ENCODE peak calls at places on chromosomes 1 and 21, in five cellular contexts. E, H, W, J and N are unnamed samples.

GRCh38 chr1:14487671-14488070 is 110.8 kb upstream of the KAZN start:
- DNase-seq in E (no peak), H (no peak), W (no peak), J (no peak), N (peak)

GRCh38 chr1:36115931-36116330 is 9.1 kb downstream of the COL8A2 start:
- DNase-seq in E (no peak), H (no peak), W (no peak), J (no peak), N (no peak)

GRCh38 chr1:113192242-113192641 is 119.2 kb downstream of the LRIG2 start:
- DNase-seq in E (no peak), H (no peak), W (no peak), J (no peak), N (no peak)

GRCh38 chr1:174800221-174800791 is 199.4 kb upstream of the CACYBP start:
- DNase-seq in E (peak), H (peak), W (no peak), J (no peak), N (no peak)

GRCh38 chr1:165632491-165632890 is 1.5 kb downstream of the MGST3 start:
- DNase-seq in E (no peak), H (peak), W (no peak), J (no peak), N (no peak)

GRCh38 chr1:234368320-234369032 is 4.8 kb upstream of the COA6 start:
- DNase-seq in E (no peak), H (no peak), W (no peak), J (no peak), N (no peak)

GRCh38 chr1:46528297-46528955 is 23.0 kb downstream of the KNCN start:
- DNase-seq in E (no peak), H (no peak), W (no peak), J (no peak), N (no peak)

GRCh38 chr1:153799016-153799415 is 23.8 kb downstream of the SLC27A3 start:
- DNase-seq in E (no peak), H (no peak), W (no peak), J (no peak), N (no peak)

GRCh38 chr1:45767035-45767434 is 16.6 kb upstream of the IPP start:
- DNase-seq in E (no peak), H (no peak), W (no peak), J (no peak), N (no peak)

GRCh38 chr1:151265446-151266236 is 11.1 kb downstream of the PSMD4 start:
- DNase-seq in E (no peak), H (no peak), W (no peak), J (no peak), N (no peak)

GRCh38 chr1:223067914-223068313 is 75.1 kb downstream of the TLR5 start:
- DNase-seq in E (no peak), H (no peak), W (no peak), J (no peak), N (no peak)

GRCh38 chr1:81597720-81598426 is 202.9 kb upstream of the ADGRL2 start:
- DNase-seq in E (no peak), H (no peak), W (no peak), J (no peak), N (no peak)

GRCh38 chr1:14517813-14518180 is 80.7 kb upstream of the KAZN start:
- DNase-seq in E (no peak), H (no peak), W (no peak), J (no peak), N (no peak)

GRCh38 chr21:32710069-32710784 is 17.6 kb downstream of the SYNJ1 start:
- DNase-seq in E (no peak), H (no peak), W (no peak), J (no peak), N (no peak)

GRCh38 chr21:44416193-44416592 is 39.1 kb upstream of the LRRC3 start:
- DNase-seq in E (no peak), H (no peak), W (no peak), J (no peak), N (no peak)

GRCh38 chr1:52345252-52345651 is 20.8 kb downstream of the CC2D1B start:
- DNase-seq in E (no peak), H (no peak), W (no peak), J (no peak), N (no peak)

GRCh38 chr1:228226956-228227791 is 19.3 kb downstream of the OBSCN start:
- DNase-seq in E (no peak), H (peak), W (no peak), J (no peak), N (peak)

GRCh38 chr21:41066086-41066938 is 101.6 kb upstream of the BACE2 start:
- DNase-seq in E (no peak), H (no peak), W (no peak), J (no peak), N (peak)

GRCh38 chr1:7098641-7099040 is 313.4 kb downstream of the CAMTA1 start:
- DNase-seq in E (no peak), H (no peak), W (no peak), J (no peak), N (no peak)

GRCh38 chr1:168081373-168082007 is 55.2 kb downstream of the GPR161 start:
- DNase-seq in E (no peak), H (peak), W (no peak), J (no peak), N (peak)

GRCh38 chr1:204408074-204408507 is 3.5 kb downstream of the PPP1R15B start:
- DNase-seq in E (no peak), H (peak), W (no peak), J (no peak), N (no peak)

GRCh38 chr1:6012529-6013318 is 20.5 kb upstream of the NPHP4 start:
- DNase-seq in E (no peak), H (no peak), W (no peak), J (no peak), N (no peak)

GRCh38 chr1:173570370-173571030 is 32.4 kb downstream of the SLC9C2 start:
- DNase-seq in E (no peak), H (no peak), W (no peak), J (no peak), N (no peak)

GRCh38 chr1:214683596-214683995 is 80.6 kb downstream of the CENPF start:
- DNase-seq in E (no peak), H (no peak), W (peak), J (peak), N (no peak)

GRCh38 chr1:117216718-117217117 is 6.0 kb upstream of the VTCN1 start:
- DNase-seq in E (no peak), H (no peak), W (no peak), J (no peak), N (no peak)

GRCh38 chr1:5720484-5720883 is 271.7 kb downstream of the NPHP4 start:
- DNase-seq in E (no peak), H (no peak), W (no peak), J (no peak), N (no peak)

GRCh38 chr1:37605806-37606474 is 10.2 kb upstream of the GNL2 start:
- DNase-seq in E (no peak), H (no peak), W (no peak), J (no peak), N (peak)

GRCh38 chr1:22398656-22399420 is 52.8 kb upstream of the ZBTB40 start:
- DNase-seq in E (no peak), H (no peak), W (no peak), J (no peak), N (no peak)

GRCh38 chr1:204254031-204254661 is 40.4 kb upstream of the GOLT1A start:
- DNase-seq in E (no peak), H (peak), W (no peak), J (peak), N (peak)

GRCh38 chr1:228798548-228798947 is 63.3 kb downstream of the RHOU start:
- DNase-seq in E (no peak), H (peak), W (no peak), J (no peak), N (no peak)

GRCh38 chr1:215717677-215718076 is 150.6 kb downstream of the KCTD3 start:
- DNase-seq in E (no peak), H (no peak), W (no peak), J (no peak), N (peak)

GRCh38 chr1:64150729-64151128 is 52.7 kb upstream of the UBE2U start:
- DNase-seq in E (no peak), H (no peak), W (no peak), J (no peak), N (no peak)

GRCh38 chr1:206575165-206575893 is 36.9 kb downstream of the EIF2D start:
- DNase-seq in E (no peak), H (peak), W (no peak), J (no peak), N (no peak)

GRCh38 chr1:23837905-23838304 is 12.7 kb upstream of the HMGCL start:
- DNase-seq in E (no peak), H (peak), W (no peak), J (peak), N (no peak)

GRCh38 chr21:38768385-38769071 is 37.2 kb upstream of the ETS2 start:
- DNase-seq in E (no peak), H (peak), W (no peak), J (no peak), N (peak)

GRCh38 chr1:207088161-207088560 is 499 bp upstream of the C4BPB start:
- DNase-seq in E (no peak), H (no peak), W (no peak), J (no peak), N (no peak)

GRCh38 chr1:41241748-41242644 is at the start of gene SCMH1:
- DNase-seq in E (peak), H (peak), W (no peak), J (peak), N (peak)

DNA sequence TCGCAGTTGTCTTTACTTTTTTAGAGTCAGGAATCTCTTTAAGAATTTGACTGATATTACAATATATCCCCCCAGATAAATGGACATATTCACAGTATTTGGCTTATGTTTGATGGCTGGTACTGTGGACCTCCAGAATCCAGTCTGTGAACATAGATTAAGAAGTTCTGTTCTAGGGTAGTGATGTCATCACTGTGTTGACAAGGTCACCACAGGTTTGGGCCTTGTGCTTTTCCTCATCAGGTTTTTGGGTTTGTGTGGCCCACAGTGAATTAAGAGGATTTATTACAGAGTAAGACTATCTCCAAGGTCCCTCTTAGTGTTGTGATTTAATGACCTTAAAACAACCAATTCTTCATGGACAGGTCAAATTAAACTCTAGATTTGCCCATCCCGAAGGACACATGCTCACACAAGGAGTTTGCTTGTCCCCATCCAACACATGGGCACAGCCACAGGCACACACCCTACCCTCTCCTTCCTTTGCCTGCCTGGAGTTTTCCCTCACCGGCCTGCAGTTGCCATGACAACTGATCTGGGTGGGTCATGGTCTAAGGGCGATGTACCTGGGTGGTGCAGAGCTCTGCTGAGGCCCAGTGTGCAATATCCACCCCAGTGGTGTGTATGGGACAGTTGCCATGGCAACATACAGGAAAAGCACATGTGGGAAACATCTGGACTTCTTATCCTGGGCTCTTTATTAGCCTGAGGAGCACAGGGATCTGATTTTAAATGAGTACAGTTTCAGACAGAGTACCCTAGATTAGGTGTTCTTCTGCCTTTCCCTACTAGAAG is 98.6 kb downstream of the NAV1 start:
- DNase-seq in E (no peak), H (peak), W (no peak), J (no peak), N (peak)
- H2BK12ac ChIP-seq in E (no peak), H (peak), W (no peak), J (no peak), N (no peak)

GRCh38 chr1:47837046-47837830 is 159.9 kb downstream of the TRABD2B start:
- DNase-seq in E (no peak), H (no peak), W (no peak), J (no peak), N (peak)

GRCh38 chr1:47840338-47840737 is 156.8 kb downstream of the TRABD2B start:
- DNase-seq in E (no peak), H (no peak), W (no peak), J (no peak), N (no peak)

GRCh38 chr1:47839460-47839760 is 157.8 kb downstream of the TRABD2B start:
- DNase-seq in E (no peak), H (no peak), W (no peak), J (no peak), N (no peak)

GRCh38 chr1:47837866-47838561 is 159.2 kb downstream of the TRABD2B start:
- DNase-seq in E (no peak), H (no peak), W (no peak), J (no peak), N (no peak)

DNA sequence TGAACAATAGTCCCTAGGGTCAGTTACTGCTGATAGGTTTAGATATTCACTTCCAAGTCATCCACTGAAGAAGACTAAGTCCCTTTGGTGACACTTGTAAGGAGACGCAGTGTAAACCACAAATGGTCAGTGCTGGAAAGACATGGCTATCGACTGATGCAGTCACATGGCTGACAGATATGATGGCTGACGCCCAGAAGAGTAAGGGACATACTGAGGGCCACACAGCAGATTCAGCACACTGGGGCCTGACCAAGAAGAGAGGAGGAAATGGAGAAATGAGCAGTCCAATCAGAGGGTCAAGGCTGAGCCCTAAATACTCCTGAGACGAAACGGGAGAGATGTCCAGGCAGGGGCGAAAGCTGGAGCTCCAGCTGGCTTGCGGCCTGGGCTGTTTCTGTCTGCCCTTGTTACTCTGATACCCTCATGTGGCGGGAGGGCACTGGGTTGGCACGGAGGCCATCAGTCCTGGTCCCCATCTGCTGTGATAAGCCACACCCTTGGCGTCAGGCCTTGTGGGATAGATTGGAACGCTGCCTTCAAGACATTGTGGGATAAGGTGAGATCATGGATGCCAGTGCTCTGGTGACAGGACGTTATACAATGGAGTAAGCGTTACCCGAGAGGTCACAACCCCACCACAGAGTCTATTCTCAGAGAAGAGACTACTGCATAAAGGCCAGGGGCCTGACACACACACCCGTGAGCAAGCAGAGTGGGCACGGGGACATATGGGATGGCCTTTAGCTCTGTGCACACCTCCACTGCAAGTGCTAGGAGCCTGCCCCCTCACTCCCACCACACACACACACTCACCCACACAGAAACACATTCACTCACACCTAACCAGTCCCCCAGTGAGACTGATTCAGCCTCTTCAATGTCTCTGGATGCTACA is 158.4 kb downstream of the TRABD2B start:
- DNase-seq in E (no peak), H (no peak), W (no peak), J (no peak), N (no peak)
- H2BK12ac ChIP-seq in E (no peak), H (no peak), W (no peak), J (no peak), N (no peak)

GRCh38 chr1:233019921-233020320 is 69.5 kb downstream of the NTPCR start:
- DNase-seq in E (no peak), H (peak), W (no peak), J (no peak), N (no peak)

GRCh38 chr1:233020441-233020840 is 70.0 kb downstream of the NTPCR start:
- DNase-seq in E (peak), H (no peak), W (no peak), J (no peak), N (no peak)

GRCh38 chr1:233019083-233019482 is 68.7 kb downstream of the NTPCR start:
- DNase-seq in E (no peak), H (no peak), W (no peak), J (no peak), N (no peak)

GRCh38 chr1:233025156-233025555 is 74.7 kb downstream of the NTPCR start:
- DNase-seq in E (peak), H (peak), W (peak), J (peak), N (peak)

GRCh38 chr1:233022246-233022645 is 71.8 kb downstream of the NTPCR start:
- DNase-seq in E (no peak), H (no peak), W (no peak), J (no peak), N (peak)
- H2BK12ac ChIP-seq in E (no peak), H (no peak), W (no peak), J (no peak), N (no peak)

GRCh38 chr1:1206376-1207253 is at the start of gene TNFRSF18:
- DNase-seq in E (peak), H (no peak), W (peak), J (peak), N (peak)
- H2BK12ac ChIP-seq in E (peak), H (no peak), W (peak), J (no peak), N (no peak)

GRCh38 chr1:236508593-236509027 is 15.2 kb upstream of the LGALS8 start:
- DNase-seq in E (no peak), H (no peak), W (no peak), J (no peak), N (no peak)

GRCh38 chr1:236509647-236510401 is 14.0 kb upstream of the LGALS8 start:
- DNase-seq in E (no peak), H (no peak), W (no peak), J (no peak), N (no peak)

GRCh38 chr1:236507022-236507700 is 16.6 kb upstream of the LGALS8 start:
- DNase-seq in E (no peak), H (no peak), W (no peak), J (no peak), N (no peak)

GRCh38 chr1:236512019-236512418 is 11.8 kb upstream of the LGALS8 start:
- DNase-seq in E (no peak), H (no peak), W (no peak), J (no peak), N (no peak)

DNA sequence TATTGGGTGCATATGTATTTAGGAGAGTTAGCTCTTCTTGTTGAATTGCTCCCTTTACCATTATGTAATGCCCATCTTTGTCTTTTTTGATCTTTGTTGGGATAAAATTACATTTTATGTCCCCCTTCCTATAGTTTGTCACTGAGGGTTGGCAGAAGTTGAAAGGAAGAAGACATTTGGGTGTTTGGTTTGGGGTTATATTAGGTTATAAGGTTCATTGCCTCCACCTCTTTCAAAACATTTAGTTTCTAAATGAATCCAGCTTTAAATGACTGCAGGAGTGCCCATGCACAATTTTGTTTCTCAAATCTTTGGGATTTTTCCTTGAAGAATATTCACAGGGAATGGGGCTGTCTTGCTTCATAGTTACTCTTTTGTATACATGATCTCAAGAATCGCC is 14.6 kb upstream of the LGALS8 start:
- DNase-seq in E (no peak), H (no peak), W (no peak), J (no peak), N (no peak)
- H2BK12ac ChIP-seq in E (no peak), H (no peak), W (no peak), J (no peak), N (no peak)

GRCh38 chr21:18617291-18617690 is 213.7 kb upstream of the TMPRSS15 start:
- DNase-seq in E (no peak), H (no peak), W (no peak), J (no peak), N (no peak)

GRCh38 chr21:18620421-18620820 is 216.8 kb upstream of the TMPRSS15 start:
- DNase-seq in E (no peak), H (no peak), W (no peak), J (no peak), N (no peak)

DNA sequence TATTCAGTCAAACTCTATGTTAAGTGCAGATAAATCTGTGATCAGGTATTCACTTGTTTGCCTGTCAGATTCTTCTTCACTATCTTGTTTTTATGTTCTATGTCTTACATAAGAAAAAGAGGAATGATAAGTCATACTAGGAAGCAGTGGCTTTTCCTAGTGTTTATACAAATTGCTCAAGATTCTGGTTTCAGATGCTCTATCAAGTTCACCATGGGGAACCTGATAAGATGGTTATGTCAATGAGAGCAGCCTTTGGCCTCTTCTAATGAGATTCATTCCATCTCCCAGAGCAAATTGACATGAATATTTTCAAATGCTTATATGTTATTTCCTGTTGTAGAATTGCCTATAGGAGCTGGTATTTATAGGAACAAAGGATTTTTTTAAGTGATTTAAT is 218.8 kb upstream of the TMPRSS15 start:
- DNase-seq in E (no peak), H (no peak), W (no peak), J (no peak), N (no peak)
- H2BK12ac ChIP-seq in E (no peak), H (no peak), W (no peak), J (no peak), N (no peak)